ENCODE peak calls at places on chromosomes 2 and 18, in seven cellular contexts. N, P, W, K, J, F and C are unnamed samples.

GRCh38 chr18:77203071-77203470 is 46.6 kb upstream of the GALR1 start:
- DNase-seq in W (no peak), P (no peak), J (no peak), N (no peak), F (no peak), K (no peak), C (no peak)

GRCh38 chr2:220334871-220335590 is 707.6 kb downstream of the SLC4A3 start:
- DNase-seq in N (no peak), P (no peak), J (no peak), W (no peak), K (no peak), F (no peak), C (no peak)

GRCh38 chr2:213129311-213129710 is 22.1 kb downstream of the IKZF2 start:
- DNase-seq in P (no peak), N (no peak), W (no peak), K (no peak), J (no peak), F (no peak), C (no peak)

GRCh38 chr2:75311993-75312392 is 112.7 kb upstream of the TACR1 start:
- DNase-seq in J (no peak), N (no peak), W (peak; percentile 80), P (peak; percentile 1), K (no peak), F (no peak), C (no peak)

GRCh38 chr2:96856776-96857673 is 791 bp downstream of the ANKRD39 start:
- DNase-seq in W (peak; percentile 61), P (peak; percentile 69), F (peak; percentile 40), J (no peak), K (peak; percentile 43), N (no peak), C (no peak)

GRCh38 chr18:68693091-68693815 is 21.7 kb downstream of the TMX3 start:
- DNase-seq in W (no peak), P (no peak), K (no peak), F (no peak), N (no peak), J (no peak), C (no peak)

GRCh38 chr2:94964193-94964592 is 61.3 kb upstream of the MAL start:
- DNase-seq in F (no peak), J (no peak), W (no peak), K (no peak), N (no peak), P (no peak), C (no peak)

GRCh38 chr2:37274354-37274965 is 43.0 kb downstream of the NDUFAF7 start:
- DNase-seq in N (no peak), F (no peak), P (no peak), J (no peak), K (no peak), W (no peak), C (no peak)

GRCh38 chr18:74234326-74235171 is 57.2 kb downstream of the CYB5A start:
- DNase-seq in F (peak; percentile 71), W (no peak), K (no peak), P (no peak), J (no peak), N (no peak), C (no peak)

GRCh38 chr18:12837747-12838146 is 46.3 kb downstream of the PTPN2 start:
- DNase-seq in J (no peak), F (no peak), N (no peak), W (no peak), K (no peak), P (peak; percentile 17), C (no peak)

GRCh38 chr18:3248670-3249359 is 1.2 kb downstream of the MYL12A start:
- DNase-seq in F (no peak), N (peak; percentile 54), P (peak; percentile 90), J (no peak), W (no peak), K (no peak), C (no peak)

GRCh38 chr18:51196116-51196810 is 1.2 kb downstream of the MEX3C start:
- DNase-seq in P (peak; percentile 57), K (peak; percentile 66), W (no peak), J (no peak), N (peak; percentile 62), F (peak; percentile 44), C (peak; percentile 52)

GRCh38 chr18:52907522-52907921 is 567.5 kb downstream of the DCC start:
- DNase-seq in K (no peak), P (no peak), F (no peak), W (peak; percentile 13), N (no peak), J (no peak), C (no peak)

GRCh38 chr2:212536385-212537310 is 2.0 kb downstream of the ERBB4 start:
- DNase-seq in W (peak; percentile 67), J (no peak), F (no peak), P (no peak), K (peak; percentile 36), N (no peak), C (peak; percentile 72)

GRCh38 chr2:3522851-3523481 is 3.6 kb upstream of the ADI1 start:
- DNase-seq in N (no peak), W (no peak), K (no peak), J (no peak), P (no peak), F (peak; percentile 74), C (no peak)

GRCh38 chr2:42185200-42185921 is 16.2 kb downstream of the EML4 start:
- DNase-seq in P (no peak), K (no peak), J (no peak), W (no peak), F (no peak), N (no peak), C (no peak)

GRCh38 chr18:79400091-79400590 is 4.4 kb downstream of the NFATC1 start:
- DNase-seq in N (no peak), W (no peak), P (peak; percentile 78), F (peak; percentile 67), K (peak; percentile 82), J (no peak), C (peak; percentile 90)

GRCh38 chr18:77155031-77155430 is 22.4 kb upstream of the MBP start:
- DNase-seq in K (no peak), F (no peak), W (no peak), J (no peak), N (no peak), P (no peak), C (no peak)

GRCh38 chr2:218149098-218149497 is 17.7 kb downstream of the CXCR1 start:
- DNase-seq in F (no peak), W (no peak), J (no peak), P (no peak), K (no peak), N (no peak), C (no peak)

GRCh38 chr18:26714739-26715138 is 150.8 kb downstream of the AQP4 start:
- DNase-seq in P (no peak), W (no peak), N (no peak), F (no peak), K (no peak), J (no peak), C (no peak)

GRCh38 chr2:200442471-200442870 is 67.4 kb downstream of the KCTD18 start:
- DNase-seq in J (no peak), K (no peak), P (no peak), F (no peak), W (no peak), N (no peak), C (no peak)

DNA sequence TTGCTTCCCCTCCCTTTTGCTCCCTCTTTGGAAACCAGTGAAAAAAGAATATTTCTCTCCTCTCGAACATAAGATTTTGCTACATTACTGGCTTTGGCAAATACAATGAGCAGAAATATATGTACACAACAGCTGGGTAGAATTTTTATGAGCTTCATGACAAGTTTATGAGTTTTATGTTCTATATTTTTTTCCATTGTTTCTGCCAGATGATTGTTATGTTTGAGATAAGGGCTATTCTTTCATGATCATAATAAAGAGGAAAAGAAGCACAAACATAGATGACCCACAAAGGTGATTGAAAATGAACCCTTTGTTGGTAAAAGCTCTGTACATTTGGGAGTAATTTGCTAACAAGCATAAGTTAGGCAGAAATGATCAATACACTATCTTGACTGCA is 14.8 kb upstream of the TFPI start:
- DNase-seq in P (no peak), W (no peak), K (no peak), F (no peak), N (no peak), J (no peak), C (no peak)
- H3K27ac ChIP-seq in P (no peak overlapping the region), W (no peak overlapping the region), K (no peak overlapping the region), F (no peak overlapping the region), N (no peak overlapping the region), J (no peak overlapping the region), C (no peak overlapping the region)

GRCh38 chr2:26002617-26003310 is 20.5 kb upstream of the KIF3C start:
- DNase-seq in K (no peak), W (no peak), F (no peak), J (no peak), P (no peak), N (peak; percentile 65), C (no peak)
- H3K27ac ChIP-seq in K (peak overlapping the region; percentile 85), W (no peak overlapping the region), F (no peak overlapping the region), J (peak overlapping the region; percentile 34), P (no peak overlapping the region), N (peak overlapping the region; percentile 79), C (peak overlapping the region; percentile 41)

GRCh38 chr2:15450808-15451207 is 110.3 kb downstream of the NBAS start:
- DNase-seq in J (no peak), P (no peak), W (no peak), K (no peak), N (no peak), F (no peak), C (no peak)

GRCh38 chr2:15446961-15447360 is 114.2 kb downstream of the NBAS start:
- DNase-seq in F (no peak), N (no peak), J (no peak), P (no peak), W (no peak), K (no peak), C (no peak)

GRCh38 chr2:15447381-15447780 is 113.8 kb downstream of the NBAS start:
- DNase-seq in F (no peak), J (no peak), N (no peak), W (no peak), P (no peak), K (no peak), C (no peak)

GRCh38 chr2:15448242-15448839 is 112.8 kb downstream of the NBAS start:
- DNase-seq in K (no peak), F (no peak), N (no peak), P (no peak), W (no peak), J (no peak), C (no peak)

GRCh38 chr2:15449542-15450236 is 111.4 kb downstream of the NBAS start:
- DNase-seq in K (no peak), W (no peak), P (no peak), F (no peak), N (no peak), J (no peak), C (no peak)
- H3K27ac ChIP-seq in K (peak overlapping the region; percentile 72), W (peak overlapping the region; percentile 10), P (no peak overlapping the region), F (no peak overlapping the region), N (no peak overlapping the region), J (no peak overlapping the region), C (no peak overlapping the region)

GRCh38 chr2:145597809-145598208 is 1077.9 kb upstream of the ZEB2 start:
- DNase-seq in J (no peak), N (no peak), P (no peak), K (no peak), W (no peak), F (no peak), C (no peak)

GRCh38 chr2:145593991-145594702 is 1074.2 kb upstream of the ZEB2 start:
- DNase-seq in N (no peak), P (no peak), F (no peak), K (no peak), J (no peak), W (peak; percentile 57), C (no peak)

GRCh38 chr2:145597011-145597410 is 1077.1 kb upstream of the ZEB2 start:
- DNase-seq in N (no peak), F (no peak), K (no peak), W (no peak), P (no peak), J (no peak), C (no peak)

GRCh38 chr2:145593280-145593679 is 1073.4 kb upstream of the ZEB2 start:
- DNase-seq in P (no peak), F (no peak), W (no peak), J (no peak), K (no peak), N (no peak), C (no peak)

GRCh38 chr2:145595296-145595695 is 1075.4 kb upstream of the ZEB2 start:
- DNase-seq in P (no peak), K (no peak), F (no peak), N (no peak), J (no peak), W (no peak), C (no peak)
- H3K27ac ChIP-seq in P (no peak overlapping the region), K (no peak overlapping the region), F (no peak overlapping the region), N (no peak overlapping the region), J (no peak overlapping the region), W (no peak overlapping the region), C (no peak overlapping the region)